ENCODE peak calls at places on chromosomes 3 and 15, in ten cellular contexts. Z is NCI-H1930; N is stimulated activated naive B cell treated with anti-CD40 and anti-IgM and Interleukin-4, amounts not matched to agents 10 μg/mL and 1 μg/mL and 100 μg/mL, for 72 hours; S is NCI-H69; Q is CD8-positive, alpha-beta memory T cell; K is T-cell; J is lung; D is WTC11; T is GM03348; Y is effector memory CD4-positive, alpha-beta T cell. B is an unnamed sample.

GRCh38 chr15:32691316-32692032 is 26.3 kb upstream of the GREM1 start:
- DNase-seq in Z (no peak), N (no peak), S (no peak), Q (no peak), K (no peak), J (no peak), D (no peak), T (no peak), Y (no peak), B (no peak)

GRCh38 chr3:186922790-186923189 is 7.5 kb upstream of the ST6GAL1 start:
- DNase-seq in Z (no peak), N (no peak), S (no peak), Q (no peak), K (no peak), J (no peak), D (no peak), T (no peak), Y (no peak), B (no peak)

GRCh38 chr15:42016971-42017370 is 3.9 kb downstream of the PLA2G4E start:
- DNase-seq in Z (no peak), N (no peak), S (no peak), Q (no peak), K (no peak), J (no peak), D (no peak), T (no peak), Y (no peak), B (no peak)

GRCh38 chr3:19748782-19749447 is 185.1 kb downstream of the EFHB start:
- DNase-seq in Z (no peak), N (no peak), S (no peak), Q (no peak), K (no peak), J (no peak), D (no peak), T (no peak), Y (no peak), B (no peak)

GRCh38 chr3:46186856-46187700 is 21.0 kb downstream of the CCR1 start:
- DNase-seq in Z (no peak), N (peak), S (no peak), Q (no peak), K (no peak), J (no peak), D (no peak), T (no peak), Y (no peak), B (no peak)

GRCh38 chr3:79236488-79236887 is 531.3 kb downstream of the ROBO1 start:
- DNase-seq in Z (no peak), N (no peak), S (no peak), Q (no peak), K (no peak), J (no peak), D (no peak), T (no peak), Y (no peak), B (no peak)

GRCh38 chr3:24128195-24129005 is 183.3 kb downstream of the NR1D2 start:
- DNase-seq in Z (no peak), N (no peak), S (peak), Q (no peak), K (no peak), J (no peak), D (no peak), T (peak), Y (no peak), B (no peak)

GRCh38 chr3:102664126-102664525 is 229.3 kb downstream of the ZPLD1 start:
- DNase-seq in Z (no peak), N (no peak), S (no peak), Q (no peak), K (no peak), J (no peak), D (no peak), T (no peak), Y (no peak), B (no peak)

GRCh38 chr3:48518755-48519154 is 14.8 kb upstream of the SHISA5 start:
- DNase-seq in Z (no peak), N (no peak), S (no peak), Q (no peak), K (no peak), J (no peak), D (no peak), T (no peak), Y (no peak), B (no peak)

GRCh38 chr15:61364871-61365270 is 135.8 kb upstream of the RORA start:
- DNase-seq in Z (no peak), N (no peak), S (peak), Q (no peak), K (no peak), J (no peak), D (peak), T (no peak), Y (no peak), B (no peak)

GRCh38 chr15:88072598-88073385 is 183.7 kb downstream of the NTRK3 start:
- DNase-seq in Z (no peak), N (no peak), S (no peak), Q (no peak), K (no peak), J (no peak), D (peak), T (no peak), Y (no peak), B (no peak)

GRCh38 chr15:40697916-40698315 is 2.9 kb downstream of the RAD51 start:
- DNase-seq in Z (no peak), N (no peak), S (no peak), Q (no peak), K (no peak), J (no peak), D (no peak), T (no peak), Y (no peak), B (no peak)

GRCh38 chr3:69364354-69364753 is 21.5 kb downstream of the FRMD4B start:
- DNase-seq in Z (no peak), N (no peak), S (no peak), Q (no peak), K (no peak), J (no peak), D (no peak), T (peak), Y (no peak), B (no peak)

GRCh38 chr3:148309390-148310035 is 388.2 kb upstream of the AGTR1 start:
- DNase-seq in Z (no peak), N (no peak), S (peak), Q (no peak), K (no peak), J (no peak), D (peak), T (peak), Y (no peak), B (no peak)